ENCODE peak calls at places on chromosomes 11 and 22, in five cellular contexts. W is OCI-LY7, P is ecto neural progenitor cell, U is NAMALWA, G is LHCN-M2. E is an unnamed sample.

GRCh38 chr11:69510471-69511357 is 29.3 kb downstream of the LINC01488 start:
- DNase-seq in W (no peak), P (no peak), U (no peak), G (peak; percentile 45), E (no peak)

GRCh38 chr22:38461414-38462081 is 6.3 kb upstream of the KDELR3 start:
- DNase-seq in W (peak; percentile 80), P (peak; percentile 96), U (peak; percentile 69), G (peak; percentile 69), E (peak; percentile 97)

GRCh38 chr11:77411238-77411637 is 62.7 kb downstream of the PAK1 start:
- DNase-seq in W (no peak), P (peak; percentile 57), U (peak; percentile 51), G (no peak), E (peak; percentile 47)

GRCh38 chr22:42039271-42039670 is 31.3 kb downstream of the NAGA start:
- DNase-seq in W (no peak), P (no peak), U (no peak), G (no peak), E (no peak)

GRCh38 chr11:60831501-60832079 is 10.3 kb upstream of the CCDC86 start:
- DNase-seq in W (no peak), P (no peak), U (no peak), G (peak; percentile 30), E (no peak)

GRCh38 chr11:83521647-83522596 is 235.8 kb upstream of the CCDC90B start:
- DNase-seq in W (peak; percentile 32), P (peak; percentile 46), U (peak; percentile 47), G (peak; percentile 10), E (peak; percentile 83)

GRCh38 chr11:44652901-44653644 is 73.7 kb upstream of the TSPAN18 start:
- DNase-seq in W (no peak), P (no peak), U (no peak), G (no peak), E (no peak)

GRCh38 chr11:119876841-119877240 is 147.8 kb upstream of the NECTIN1 start:
- DNase-seq in W (no peak), P (no peak), U (no peak), G (no peak), E (no peak)

GRCh38 chr22:36510966-36511881 is 4.4 kb upstream of the FOXRED2 start:
- DNase-seq in W (peak; percentile 59), P (no peak), U (peak; percentile 61), G (peak; percentile 48), E (peak; percentile 75)

GRCh38 chr22:37212174-37212906 is at the start of gene SSTR3:
- DNase-seq in W (no peak), P (peak; percentile 71), U (no peak), G (no peak), E (no peak)

GRCh38 chr11:132590554-132590953 is 941.7 kb downstream of the OPCML start:
- DNase-seq in W (no peak), P (no peak), U (no peak), G (no peak), E (no peak)

GRCh38 chr11:103631841-103632240 is 404.6 kb upstream of the DDI1 start:
- DNase-seq in W (no peak), P (no peak), U (no peak), G (peak; percentile 19), E (no peak)

GRCh38 chr11:6568191-6568918 is 35.1 kb downstream of the RRP8 start:
- DNase-seq in W (no peak), P (no peak), U (no peak), G (peak; percentile 66), E (peak; percentile 85)

GRCh38 chr11:61803889-61804647 is 11.4 kb downstream of the FEN1 start:
- DNase-seq in W (no peak), P (no peak), U (no peak), G (no peak), E (no peak)

GRCh38 chr11:121082670-121083069 is 18.4 kb upstream of the TECTA start:
- DNase-seq in W (no peak), P (peak; percentile 56), U (no peak), G (peak; percentile 10), E (peak; percentile 66)

GRCh38 chr11:10032991-10033390 is 261.0 kb downstream of the SBF2 start:
- DNase-seq in W (no peak), P (no peak), U (no peak), G (peak; percentile 57), E (no peak)

GRCh38 chr11:44596541-44597276 is 31.2 kb downstream of the CD82 start:
- DNase-seq in W (peak; percentile 61), P (no peak), U (peak; percentile 49), G (peak; percentile 35), E (peak; percentile 13)

GRCh38 chr22:49229483-49230193 is 598.0 kb downstream of the BRD1 start:
- DNase-seq in W (no peak), P (peak; percentile 29), U (no peak), G (no peak), E (no peak)

GRCh38 chr11:27460158-27460565 is 12.4 kb downstream of the LGR4 start:
- DNase-seq in W (no peak), P (no peak), U (no peak), G (no peak), E (no peak)

GRCh38 chr11:67645521-67646457 is 4.7 kb downstream of the ACY3 start:
- DNase-seq in W (peak; percentile 88), P (no peak), U (peak; percentile 63), G (no peak), E (peak; percentile 57)

GRCh38 chr22:28398987-28399386 is 280.7 kb downstream of the TTC28 start:
- DNase-seq in W (no peak), P (no peak), U (no peak), G (no peak), E (no peak)

GRCh38 chr11:66012371-66012945 is 650 bp downstream of the CST6 start:
- DNase-seq in W (no peak), P (no peak), U (no peak), G (no peak), E (no peak)

GRCh38 chr11:4825132-4825531 is 4.0 kb downstream of the OR51F2 start:
- DNase-seq in W (no peak), P (no peak), U (no peak), G (no peak), E (no peak)

GRCh38 chr11:133993921-133994320 is 37.2 kb upstream of the IGSF9B start:
- DNase-seq in W (no peak), P (no peak), U (no peak), G (no peak), E (no peak)

GRCh38 chr11:94330789-94331188 is 26.4 kb downstream of the IZUMO1R start:
- DNase-seq in W (no peak), P (no peak), U (no peak), G (no peak), E (no peak)

GRCh38 chr11:101723371-101723770 is 139.6 kb upstream of the TRPC6 start:
- DNase-seq in W (no peak), P (no peak), U (no peak), G (no peak), E (no peak)

GRCh38 chr22:26592368-26593015 is 2.6 kb upstream of the TPST2 start:
- DNase-seq in W (peak; percentile 80), P (no peak), U (no peak), G (no peak), E (no peak)

GRCh38 chr11:68843703-68844312 is 2.1 kb upstream of the CPT1A start:
- DNase-seq in W (peak; percentile 70), P (no peak), U (peak; percentile 55), G (no peak), E (peak; percentile 89)

GRCh38 chr11:125071408-125071807 is 8.3 kb downstream of the SLC37A2 start:
- DNase-seq in W (no peak), P (no peak), U (no peak), G (peak; percentile 48), E (no peak)

GRCh38 chr11:66969584-66970205 is 5.4 kb upstream of the C11orf86 start:
- DNase-seq in W (no peak), P (no peak), U (no peak), G (no peak), E (peak; percentile 28)

GRCh38 chr22:44085743-44086741 is 61.9 kb downstream of the PARVB start:
- DNase-seq in W (peak; percentile 59), P (no peak), U (peak; percentile 76), G (peak; percentile 53), E (peak; percentile 66)

GRCh38 chr11:105298630-105299029 is 159.1 kb upstream of the CARD18 start:
- DNase-seq in W (no peak), P (no peak), U (no peak), G (peak; percentile 24), E (no peak)

GRCh38 chr11:94674005-94674491 is 94.1 kb upstream of the AMOTL1 start:
- DNase-seq in W (no peak), P (peak; percentile 12), U (no peak), G (no peak), E (no peak)

GRCh38 chr11:71204294-71204693 is 48.1 kb downstream of the SHANK2 start:
- DNase-seq in W (peak; percentile 49), P (no peak), U (no peak), G (no peak), E (no peak)

GRCh38 chr22:44360686-44361381 is 48.1 kb upstream of the SHISAL1 start:
- DNase-seq in W (no peak), P (no peak), U (no peak), G (peak; percentile 90), E (peak; percentile 33)

GRCh38 chr11:18765554-18765953 is 26.0 kb downstream of the PTPN5 start:
- DNase-seq in W (no peak), P (no peak), U (no peak), G (peak; percentile 53), E (no peak)

GRCh38 chr11:61885784-61886580 is 5.4 kb downstream of the FADS3 start:
- DNase-seq in W (no peak), P (no peak), U (no peak), G (no peak), E (peak; percentile 55)

GRCh38 chr11:84430661-84431060 is 1144.5 kb upstream of the CCDC90B start:
- DNase-seq in W (no peak), P (no peak), U (no peak), G (no peak), E (peak; percentile 69)